ENCODE peak calls at places on chromosomes 4 and X, in five cellular contexts. K, Y, E, J and U are unnamed samples.

GRCh38 chr4:103996637-103997036 is 276.9 kb upstream of the TACR3 start:
- DNase-seq in K (no peak), J (peak; percentile 47), E (no peak), Y (peak; percentile 88), U (peak; percentile 44)

GRCh38 chr4:185717018-185717726 is 94.8 kb downstream of the SORBS2 start:
- DNase-seq in Y (no peak), J (peak; percentile 28), E (no peak), K (no peak), U (peak; percentile 78)

GRCh38 chrX:112670964-112671363 is 8.8 kb downstream of the LHFPL1 start:
- DNase-seq in Y (no peak), J (no peak), K (no peak), E (no peak), U (no peak)

GRCh38 chr4:33696586-33696985 is 2547.7 kb downstream of the ARAP2 start:
- DNase-seq in E (no peak), Y (no peak), K (no peak), J (no peak), U (no peak)

GRCh38 chrX:4268676-4269075 is 555.2 kb upstream of the PRKX start:
- DNase-seq in K (no peak), E (no peak), Y (no peak), J (no peak), U (no peak)

GRCh38 chrX:15143050-15143824 is 126.6 kb downstream of the ASB9 start:
- DNase-seq in E (peak; percentile 46), J (peak; percentile 54), K (no peak), Y (peak; percentile 46), U (peak; percentile 54)

GRCh38 chr4:5381981-5382441 is 326.3 kb downstream of the EVC2 start:
- DNase-seq in K (no peak), J (no peak), Y (no peak), E (no peak), U (no peak)

GRCh38 chr4:88756149-88756548 is 58.5 kb upstream of the NAP1L5 start:
- DNase-seq in J (no peak), E (no peak), Y (no peak), K (no peak), U (no peak)

GRCh38 chr4:65580551-65580950 is 89.7 kb downstream of the EPHA5 start:
- DNase-seq in Y (peak; percentile 40), K (no peak), E (no peak), J (no peak), U (no peak)

GRCh38 chrX:119693996-119694451 is 1.1 kb upstream of the SEPTIN6 start:
- DNase-seq in E (no peak), K (no peak), Y (no peak), J (peak; percentile 10), U (peak; percentile 61)

GRCh38 chrX:120235284-120235683 is 15.3 kb upstream of the ZBTB33 start:
- DNase-seq in J (no peak), Y (no peak), K (no peak), E (no peak), U (no peak)

GRCh38 chr4:10947898-10948297 is 263.3 kb upstream of the CLNK start:
- DNase-seq in K (no peak), J (no peak), Y (no peak), E (no peak), U (no peak)

GRCh38 chrX:77918568-77918967 is 8.1 kb downstream of the ATP7A start:
- DNase-seq in K (no peak), E (no peak), Y (no peak), J (no peak), U (peak; percentile 29)

GRCh38 chr4:15771419-15772058 is 6.6 kb upstream of the CD38 start:
- DNase-seq in Y (no peak), J (no peak), K (no peak), E (no peak), U (no peak)

GRCh38 chr4:156638332-156638731 is 333.3 kb downstream of the PDGFC start:
- DNase-seq in Y (peak; percentile 31), J (no peak), E (no peak), K (no peak), U (no peak)

GRCh38 chr4:41460641-41461040 is 77.3 kb upstream of the LIMCH1 start:
- DNase-seq in Y (no peak), K (no peak), J (no peak), E (no peak), U (no peak)

GRCh38 chr4:97317691-97318090 is 825.6 kb downstream of the STPG2 start:
- DNase-seq in J (no peak), Y (no peak), E (no peak), K (no peak), U (no peak)

DNA sequence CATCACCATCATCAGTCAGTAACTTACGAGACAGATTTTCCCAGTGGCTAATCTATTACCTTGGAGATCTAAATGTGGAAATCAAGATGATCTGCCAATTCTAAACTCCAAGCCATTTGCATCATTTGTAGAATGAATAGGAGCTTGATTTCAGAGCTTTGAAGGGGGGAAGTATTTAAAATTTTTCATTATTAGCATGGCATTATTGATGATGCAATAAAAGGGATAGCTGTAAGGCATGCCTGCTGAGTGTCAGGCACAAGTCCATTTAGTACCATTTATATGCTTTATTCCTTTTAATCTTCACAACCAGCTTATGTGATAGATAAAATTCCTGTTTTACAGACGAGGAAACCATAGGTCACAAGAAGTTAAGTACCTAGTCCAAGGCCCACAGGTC is 5.3 kb downstream of the EXOC1L start:
- DNase-seq in Y (no peak), J (no peak), K (no peak), E (no peak), U (no peak)
- H3K27ac ChIP-seq in Y (no peak overlapping the region), J (no peak overlapping the region), K (no peak overlapping the region), E (no peak overlapping the region), U (no peak overlapping the region)

DNA sequence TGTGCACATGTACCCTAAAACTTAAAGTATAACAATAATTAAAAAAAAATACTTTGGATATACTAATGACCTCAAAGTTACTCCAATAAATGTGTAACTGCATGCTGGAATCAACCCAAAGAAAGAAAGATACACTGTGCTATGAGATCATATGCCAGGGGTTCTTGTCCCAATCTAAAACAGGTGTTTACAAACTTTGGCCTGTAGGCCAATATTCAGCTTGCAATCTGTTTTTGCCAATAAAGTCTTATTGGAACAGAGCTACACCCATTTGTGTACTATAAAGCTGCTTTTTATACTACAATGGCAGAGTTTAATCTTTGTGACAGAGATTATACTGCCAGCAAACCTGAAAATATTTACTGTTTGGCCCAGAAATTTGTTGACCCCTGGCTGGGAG is 138.8 kb upstream of the AFF2 start:
- DNase-seq in Y (no peak), E (no peak), J (no peak), K (no peak), U (no peak)
- H3K27ac ChIP-seq in Y (no peak overlapping the region), E (no peak overlapping the region), J (no peak overlapping the region), K (no peak overlapping the region), U (no peak overlapping the region)

DNA sequence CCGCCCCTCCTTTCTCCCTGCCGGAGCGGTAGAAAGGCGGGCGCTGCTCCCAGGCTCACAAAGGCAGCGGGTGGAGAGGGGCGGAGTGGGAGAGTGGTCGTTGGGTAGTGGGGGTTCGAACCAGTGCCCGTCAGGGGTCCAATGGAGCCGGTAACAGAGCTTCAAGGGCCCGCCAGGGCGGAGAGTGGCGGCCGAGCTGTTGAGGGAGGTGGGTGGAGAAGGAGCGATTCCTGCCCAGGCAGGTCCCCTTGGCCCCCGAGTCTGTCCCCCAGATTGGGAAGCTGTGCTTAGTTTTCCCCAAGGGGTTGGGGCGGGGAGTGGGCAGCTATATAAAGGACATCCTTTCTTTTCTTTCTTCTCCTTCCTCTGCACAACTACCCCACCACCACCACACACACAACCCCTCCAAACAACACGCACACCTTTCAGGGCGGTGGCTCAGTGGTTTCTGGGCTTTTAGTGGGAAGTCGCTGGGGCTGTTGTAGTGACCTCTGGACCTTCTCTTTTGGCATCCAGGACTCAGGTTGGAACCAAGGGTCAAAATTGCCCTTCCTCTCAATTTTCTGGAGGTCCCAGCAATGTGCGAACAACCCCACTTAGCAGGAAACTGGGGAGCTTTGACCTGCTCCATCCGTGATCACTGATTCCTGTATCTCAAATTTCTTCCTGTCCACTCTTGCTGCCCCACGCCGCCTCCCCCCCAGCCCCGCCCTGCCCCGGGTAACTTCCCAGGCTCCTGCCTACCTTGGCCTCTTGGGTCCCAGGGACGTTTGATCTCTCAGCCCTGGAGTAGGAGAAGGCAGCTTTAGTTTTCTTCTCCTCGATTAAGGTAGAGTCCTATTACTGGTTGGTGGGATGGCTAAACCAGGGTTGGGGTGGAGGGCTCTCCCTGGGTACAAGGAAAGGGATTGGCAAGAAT is 1.9 kb downstream of the EFNB1 start:
- DNase-seq in J (peak; percentile 14), K (no peak), Y (no peak), E (no peak), U (peak; percentile 12)
- H3K27ac ChIP-seq in J (no peak overlapping the region), K (no peak overlapping the region), Y (peak overlapping the region; percentile 84), E (no peak overlapping the region), U (peak overlapping the region; percentile 83)

DNA sequence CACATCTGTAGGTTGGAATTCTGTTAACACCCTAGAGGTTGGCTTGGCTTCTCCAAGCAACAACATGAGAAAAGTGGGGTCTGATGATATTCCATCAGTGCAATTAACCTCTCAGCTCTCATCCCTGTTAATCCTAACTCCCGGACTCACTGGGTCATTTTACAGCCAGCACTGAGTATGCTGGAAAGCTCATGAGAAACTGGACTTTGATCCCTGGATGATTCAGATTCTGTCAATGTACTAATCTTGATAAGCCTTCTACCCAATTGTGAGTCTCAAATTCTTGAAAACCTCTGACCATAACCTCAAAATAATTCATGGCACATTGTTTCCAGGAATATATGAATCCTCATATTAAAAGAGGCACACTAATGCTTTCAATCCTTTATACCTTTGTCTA is 244.3 kb upstream of the DCAF8L1 start:
- DNase-seq in E (no peak), Y (no peak), K (no peak), J (no peak), U (no peak)
- H3K27ac ChIP-seq in E (no peak overlapping the region), Y (no peak overlapping the region), K (no peak overlapping the region), J (no peak overlapping the region), U (no peak overlapping the region)